ENCODE peak calls at places on chromosomes 11 and 22, in six cellular contexts. One of them, this sample, is unnamed.

GRCh38 chr22:49533886-49534285 is 293.8 kb downstream of the BRD1 start:
- DNase-seq in NCI-H748 treated with DMSO at 0.1 percent for 48 hours: no peak
- DNase-seq in midbrain: no peak
- DNase-seq in effector CD8-positive, alpha-beta T cell: no peak
- DNase-seq in NAMALWA: no peak
- DNase-seq in heart left ventricle: no peak
- DNase-seq in this sample: no peak

GRCh38 chr22:20537983-20538382 is 30.6 kb downstream of the MED15 start:
- DNase-seq in NAMALWA: no peak
- DNase-seq in heart left ventricle: no peak
- DNase-seq in NCI-H748 treated with DMSO at 0.1 percent for 48 hours: no peak
- DNase-seq in effector CD8-positive, alpha-beta T cell: no peak
- DNase-seq in midbrain: no peak
- DNase-seq in this sample: no peak

GRCh38 chr11:66267379-66268209 is 845 bp upstream of the RAB1B start:
- DNase-seq in effector CD8-positive, alpha-beta T cell: peak
- DNase-seq in NAMALWA: peak
- DNase-seq in midbrain: peak
- DNase-seq in heart left ventricle: peak
- DNase-seq in NCI-H748 treated with DMSO at 0.1 percent for 48 hours: peak
- DNase-seq in this sample: peak

GRCh38 chr11:82776377-82776776 is 42.7 kb upstream of the FAM181B start:
- DNase-seq in NAMALWA: no peak
- DNase-seq in heart left ventricle: no peak
- DNase-seq in NCI-H748 treated with DMSO at 0.1 percent for 48 hours: no peak
- DNase-seq in midbrain: no peak
- DNase-seq in effector CD8-positive, alpha-beta T cell: no peak
- DNase-seq in this sample: no peak

GRCh38 chr11:130625907-130626306 is 177.5 kb downstream of the ADAMTS15 start:
- DNase-seq in NCI-H748 treated with DMSO at 0.1 percent for 48 hours: no peak
- DNase-seq in heart left ventricle: no peak
- DNase-seq in midbrain: no peak
- DNase-seq in effector CD8-positive, alpha-beta T cell: no peak
- DNase-seq in NAMALWA: no peak
- DNase-seq in this sample: no peak

GRCh38 chr11:846496-847098 is 3.9 kb downstream of the TSPAN4 start:
- DNase-seq in NCI-H748 treated with DMSO at 0.1 percent for 48 hours: no peak
- DNase-seq in NAMALWA: no peak
- DNase-seq in heart left ventricle: no peak
- DNase-seq in midbrain: no peak
- DNase-seq in effector CD8-positive, alpha-beta T cell: no peak
- DNase-seq in this sample: peak

GRCh38 chr11:64687204-64687603 is 35.8 kb downstream of the NRXN2 start:
- DNase-seq in NCI-H748 treated with DMSO at 0.1 percent for 48 hours: no peak
- DNase-seq in midbrain: peak
- DNase-seq in effector CD8-positive, alpha-beta T cell: no peak
- DNase-seq in heart left ventricle: no peak
- DNase-seq in NAMALWA: no peak
- DNase-seq in this sample: no peak

GRCh38 chr11:12810497-12810896 is 136.3 kb downstream of the TEAD1 start:
- DNase-seq in effector CD8-positive, alpha-beta T cell: no peak
- DNase-seq in midbrain: peak
- DNase-seq in NCI-H748 treated with DMSO at 0.1 percent for 48 hours: no peak
- DNase-seq in NAMALWA: no peak
- DNase-seq in heart left ventricle: no peak
- DNase-seq in this sample: no peak

GRCh38 chr22:46934746-46935491 is 172.5 kb downstream of the TBC1D22A start:
- DNase-seq in NAMALWA: no peak
- DNase-seq in NCI-H748 treated with DMSO at 0.1 percent for 48 hours: no peak
- DNase-seq in effector CD8-positive, alpha-beta T cell: no peak
- DNase-seq in midbrain: no peak
- DNase-seq in heart left ventricle: no peak
- DNase-seq in this sample: peak

GRCh38 chr22:35930933-35931332 is 97.7 kb downstream of the RBFOX2 start:
- DNase-seq in NCI-H748 treated with DMSO at 0.1 percent for 48 hours: no peak
- DNase-seq in effector CD8-positive, alpha-beta T cell: no peak
- DNase-seq in NAMALWA: peak
- DNase-seq in heart left ventricle: no peak
- DNase-seq in midbrain: peak
- DNase-seq in this sample: peak